ENCODE peak calls at places on chromosome 22, in six cellular contexts. C is endothelial cell of umbilical vein; X is small intestine; M is K562; P is CD4-positive, CD25-positive, alpha-beta regulatory T cell; Z is heart left ventricle. W is an unnamed sample. For H3K4me1 and H3K36me3, the result is how much of the 10 kb centered on the place peaks cover.

GRCh38 chr22:42797021-42797420 is 60.1 kb downstream of the ARFGAP3 start:
- DNase-seq in M (no peak), Z (no peak), C (peak), P (no peak), X (no peak), W (no peak)

GRCh38 chr22:36332623-36333331 is 55.0 kb downstream of the MYH9 start:
- DNase-seq in X (no peak), P (peak), C (peak), Z (no peak), M (peak), W (no peak)

GRCh38 chr22:45626198-45626651 is 45.4 kb upstream of the ATXN10 start:
- DNase-seq in C (no peak), X (peak), M (no peak), P (no peak), Z (no peak), W (no peak)

GRCh38 chr22:37561209-37562048 is 1.1 kb downstream of the CDC42EP1 start:
- DNase-seq in M (peak), P (peak), Z (peak), X (peak), C (peak), W (peak)

GRCh38 chr22:43420991-43421665 is 9.3 kb downstream of the MPPED1 start:
- DNase-seq in Z (no peak), C (no peak), M (no peak), P (no peak), X (no peak), W (no peak)

GRCh38 chr22:29269731-29270474 is 1.8 kb downstream of the EWSR1 start:
- DNase-seq in C (peak), X (peak), M (peak), Z (no peak), P (peak), W (no peak)

GRCh38 chr22:23608583-23608982 is 23.5 kb downstream of the DRICH1 start:
- DNase-seq in P (no peak), Z (no peak), C (no peak), M (peak), X (no peak), W (peak)

GRCh38 chr22:23750374-23750743 is 553 bp downstream of the ZNF70 start:
- DNase-seq in Z (no peak), M (no peak), C (no peak), P (no peak), X (no peak), W (no peak)

GRCh38 chr22:46364341-46365165 is 29.0 kb downstream of the TRMU start:
- DNase-seq in M (no peak), P (no peak), X (no peak), C (no peak), Z (no peak), W (no peak)

GRCh38 chr22:24465566-24465965 is 29.6 kb upstream of the UPB1 start:
- DNase-seq in X (no peak), P (no peak), C (peak), M (peak), Z (no peak), W (no peak)

GRCh38 chr22:41876275-41876674 is 38.6 kb downstream of the SHISA8 start:
- DNase-seq in X (no peak), C (no peak), Z (no peak), P (no peak), M (no peak), W (no peak)

GRCh38 chr22:29275167-29275566 is 7.1 kb downstream of the EWSR1 start:
- DNase-seq in X (no peak), Z (no peak), P (no peak), M (no peak), C (no peak), W (no peak)

GRCh38 chr22:25066861-25067435 is 114.4 kb downstream of the KIAA1671 start:
- DNase-seq in C (no peak), Z (no peak), X (no peak), P (no peak), M (no peak), W (no peak)

GRCh38 chr22:23289851-23290724 is 109.8 kb downstream of the BCR start:
- DNase-seq in M (peak), Z (no peak), P (peak), C (peak), X (peak), W (peak)

GRCh38 chr22:25682071-25682470 is 59.9 kb upstream of the MYO18B start:
- DNase-seq in P (no peak), X (no peak), Z (no peak), C (no peak), M (no peak), W (no peak)

DNA sequence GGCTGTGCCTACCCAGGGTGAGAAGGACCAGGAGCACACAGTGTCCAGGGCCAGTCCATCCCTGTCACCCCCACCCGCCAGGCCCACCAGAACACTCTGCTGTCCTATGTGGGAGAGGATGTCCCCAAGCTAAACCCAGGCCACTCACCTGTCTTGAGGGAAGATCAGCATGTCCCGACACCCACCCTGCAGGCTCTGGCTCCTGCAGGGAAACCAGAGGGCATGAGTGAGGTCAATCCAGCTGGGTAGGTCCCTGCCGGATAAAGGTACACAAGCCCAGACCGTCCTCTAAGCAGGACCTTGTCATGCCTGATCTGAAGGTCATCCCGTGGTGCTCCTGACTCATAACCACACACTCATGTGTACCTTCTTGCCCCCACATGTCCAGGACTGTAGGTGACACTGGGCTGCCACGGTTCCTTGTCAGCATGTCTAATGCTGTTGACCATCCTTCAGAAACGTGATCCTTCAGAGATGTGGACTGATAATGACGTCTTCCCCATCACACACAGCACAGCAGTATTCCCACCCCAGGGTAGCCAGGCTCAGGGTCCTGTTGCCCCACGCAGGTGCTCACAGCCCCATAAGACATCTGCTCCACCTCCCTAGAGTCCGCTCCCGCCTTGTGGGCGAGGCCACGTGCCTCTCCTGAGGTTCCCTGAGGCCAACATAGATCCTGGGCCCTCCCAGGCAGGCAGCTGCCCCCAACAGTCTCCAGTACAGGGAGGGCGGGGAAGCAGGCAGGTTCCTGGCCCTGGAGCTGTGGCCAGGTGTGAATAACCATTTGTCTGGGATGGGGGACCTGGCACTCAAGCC is 6.1 kb downstream of the ARVCF start:
- DNase-seq in P (no peak), C (no peak), X (no peak), Z (no peak), M (peak), W (no peak)
- H3K4me1 ChIP-seq in P (under half), C (under half), X (under half), Z (under half), M (half or more), W (under half)

GRCh38 chr22:40347300-40347699 is 1.0 kb downstream of the ADSL start:
- DNase-seq in X (no peak), Z (no peak), M (no peak), C (no peak), P (no peak), W (no peak)

GRCh38 chr22:40345271-40345670 is 1.0 kb upstream of the ADSL start:
- DNase-seq in P (peak), X (peak), C (no peak), M (peak), Z (no peak), W (no peak)

GRCh38 chr22:40346178-40347064 is at the start of gene ADSL:
- DNase-seq in X (peak), P (peak), Z (peak), M (peak), C (peak), W (peak)

GRCh38 chr22:40348025-40348658 is 1.8 kb downstream of the ADSL start:
- DNase-seq in P (peak), M (peak), X (peak), C (peak), Z (peak), W (peak)

DNA sequence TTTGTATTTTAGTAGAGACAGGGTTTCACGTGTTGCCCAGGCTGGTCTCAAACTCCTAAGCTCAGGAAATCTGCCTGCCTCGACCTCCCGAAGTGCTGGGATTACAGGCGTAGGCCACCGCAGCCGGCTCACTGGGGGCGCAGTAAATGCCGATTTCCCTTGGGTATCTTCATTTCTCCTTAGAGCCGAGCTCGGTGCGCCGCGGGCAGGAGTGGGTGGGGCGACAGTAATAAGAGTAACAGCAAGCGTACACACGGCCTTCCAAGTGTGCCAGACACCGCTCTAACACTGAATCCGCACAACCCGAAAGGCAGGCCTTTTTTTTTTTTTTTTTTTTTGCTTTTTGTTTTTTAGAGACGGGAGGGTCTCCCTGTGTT is 511 bp upstream of the ADSL start:
- DNase-seq in Z (no peak), M (peak), P (peak), C (no peak), X (peak), W (peak)
- H3K36me3 ChIP-seq in Z (under half), M (under half), P (under half), C (under half), X (under half), W (under half)

GRCh38 chr22:40215266-40215665 is 37.5 kb downstream of the TNRC6B start:
- DNase-seq in X (no peak), M (no peak), Z (peak), P (peak), C (peak), W (no peak)
- H3K4me1 ChIP-seq in X (under half), M (under half), Z (half or more), P (half or more), C (under half), W (under half)

GRCh38 chr22:17110791-17111550 is 10.2 kb downstream of the TMEM121B start:
- DNase-seq in M (no peak), X (no peak), Z (no peak), C (no peak), P (no peak), W (no peak)

GRCh38 chr22:17107547-17107810 is 13.7 kb downstream of the TMEM121B start:
- DNase-seq in P (no peak), Z (no peak), M (no peak), X (no peak), C (no peak), W (no peak)

GRCh38 chr22:17108256-17109112 is 12.7 kb downstream of the TMEM121B start:
- DNase-seq in C (no peak), X (no peak), M (no peak), Z (no peak), P (no peak), W (no peak)

GRCh38 chr22:17109976-17110375 is 11.2 kb downstream of the TMEM121B start:
- DNase-seq in M (no peak), P (no peak), X (no peak), C (no peak), Z (no peak), W (peak)

DNA sequence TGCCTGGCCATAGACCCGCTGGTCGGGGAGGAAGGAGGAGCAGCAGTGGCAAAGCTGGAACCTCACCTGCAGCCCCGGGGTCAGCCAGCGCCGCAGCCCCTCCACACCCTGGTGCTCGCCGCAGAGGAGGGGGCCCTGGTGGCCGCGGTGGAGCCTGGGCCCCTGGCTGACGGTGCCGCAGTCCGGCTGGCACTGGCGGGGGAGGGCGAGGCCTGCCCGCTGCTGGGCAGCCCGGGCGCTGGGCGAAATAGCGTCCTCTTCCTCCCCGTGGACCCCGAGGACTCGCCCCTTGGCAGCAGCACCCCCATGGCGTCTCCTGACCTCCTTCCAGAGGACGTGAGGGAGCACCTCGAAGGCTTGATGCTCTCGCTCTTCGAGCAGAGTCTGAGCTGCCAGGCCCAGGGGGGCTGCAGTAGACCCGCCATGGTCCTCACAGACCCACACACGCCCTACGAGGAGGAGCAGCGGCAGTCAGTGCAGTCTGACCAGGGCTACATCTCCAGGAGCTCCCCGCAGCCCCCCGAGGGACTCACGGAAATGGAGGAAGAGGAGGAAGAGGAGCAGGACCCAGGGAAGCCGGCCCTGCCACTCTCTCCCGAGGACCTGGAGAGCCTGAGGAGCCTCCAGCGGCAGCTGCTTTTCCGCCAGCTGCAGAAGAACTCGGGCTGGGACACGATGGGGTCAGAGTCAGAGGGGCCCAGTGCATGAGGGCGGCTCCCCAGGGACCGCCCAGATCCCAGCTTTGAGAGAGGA is 11.9 kb downstream of the TMEM121B start:
- DNase-seq in C (no peak), P (no peak), X (no peak), M (no peak), Z (no peak), W (no peak)
- H3K36me3 ChIP-seq in C (under half), P (half or more), X (under half), M (under half), Z (half or more), W (under half)

GRCh38 chr22:35133702-35134395 is 67.9 kb downstream of the ISX start:
- DNase-seq in M (no peak), C (no peak), X (peak), Z (no peak), P (no peak), W (no peak)
- H3K4me1 ChIP-seq in M (under half), C (under half), X (under half), Z (under half), P (under half), W (under half)

GRCh38 chr22:20036535-20037392 is 15.9 kb downstream of the TANGO2 start:
- DNase-seq in X (no peak), Z (no peak), P (no peak), M (no peak), C (no peak), W (no peak)
- H3K36me3 ChIP-seq in X (under half), Z (half or more), P (under half), M (half or more), C (under half), W (under half)

GRCh38 chr22:47990486-47990885 is 1228.0 kb downstream of the TBC1D22A start:
- DNase-seq in Z (no peak), X (no peak), P (no peak), C (no peak), M (no peak), W (no peak)

DNA sequence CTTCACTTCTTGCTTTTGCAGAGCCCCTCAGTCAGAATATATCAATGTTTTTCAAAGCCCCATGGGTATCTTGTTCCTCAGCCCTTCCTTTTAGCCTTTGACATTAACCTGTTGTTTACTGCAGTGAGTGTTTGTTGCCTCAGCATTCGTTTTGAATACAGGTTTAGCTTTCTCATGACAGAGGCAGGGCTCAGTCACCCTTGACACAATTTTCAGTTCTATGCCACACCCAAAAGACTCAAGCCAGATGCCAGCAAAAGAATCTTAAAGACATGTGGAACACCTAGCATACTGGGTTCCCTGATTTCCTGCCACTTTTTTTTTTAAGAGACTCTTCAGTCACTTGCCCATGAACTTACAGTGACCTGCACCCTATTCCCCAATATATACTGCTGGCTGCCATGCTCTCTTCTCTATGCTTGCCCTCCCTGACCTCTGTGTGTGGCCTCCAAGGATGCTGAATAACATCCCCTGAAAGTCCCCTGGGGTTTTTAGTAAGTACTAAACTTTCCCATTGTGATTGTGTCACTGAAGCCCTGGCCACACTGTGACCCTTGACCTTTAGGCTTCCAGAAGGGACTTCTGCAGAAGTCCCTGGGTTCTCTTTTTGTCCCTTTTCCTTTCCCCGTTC is 1225.5 kb downstream of the TBC1D22A start:
- DNase-seq in C (no peak), P (no peak), X (no peak), Z (no peak), M (no peak), W (no peak)
- H3K4me1 ChIP-seq in C (under half), P (under half), X (under half), Z (under half), M (under half), W (under half)

GRCh38 chr22:50444663-50445062 is 30.2 kb downstream of the SBF1 start:
- DNase-seq in P (no peak), Z (no peak), M (no peak), X (peak), C (peak), W (no peak)
- H3K36me3 ChIP-seq in P (under half), Z (half or more), M (half or more), X (under half), C (under half), W (half or more)

GRCh38 chr22:31948002-31948401 is 3.7 kb downstream of the YWHAH start:
- DNase-seq in Z (no peak), C (no peak), P (no peak), M (no peak), X (no peak), W (no peak)
- H3K4me1 ChIP-seq in Z (half or more), C (under half), P (half or more), M (under half), X (under half), W (under half)

GRCh38 chr22:11605468-11605981 is 3922.5 kb upstream of the OR11H1 start:
- DNase-seq in X (no peak), P (no peak), M (no peak), C (no peak), Z (no peak), W (no peak)
- H3K36me3 ChIP-seq in X (under half), P (under half), M (under half), C (under half), Z (under half), W (under half)

W was measured in HAP-1.